ENCODE peak calls at places on chromosomes 2 and 18, in four cellular contexts. L, F, K and A are unnamed samples.

GRCh38 chr2:230680463-230681195 is 32.0 kb upstream of the CAB39 start:
- DNase-seq in K (no peak), L (no peak), F (no peak), A (no peak)

GRCh38 chr2:124663293-124663997 is 638.4 kb downstream of the CNTNAP5 start:
- DNase-seq in F (no peak), K (no peak), L (no peak), A (no peak)

GRCh38 chr2:233434666-233435375 is 80.5 kb downstream of the DGKD start:
- DNase-seq in K (no peak), F (no peak), L (no peak), A (no peak)

GRCh38 chr2:172554352-172555271 is 1.3 kb upstream of the PDK1 start:
- DNase-seq in K (no peak), L (no peak), F (no peak), A (no peak)

GRCh38 chr18:22211660-22212059 is 42.3 kb downstream of the GATA6 start:
- DNase-seq in F (no peak), K (no peak), L (no peak), A (no peak)

GRCh38 chr2:88808083-88808482 is 116.6 kb downstream of the RPIA start:
- DNase-seq in F (no peak), K (no peak), L (no peak), A (no peak)

GRCh38 chr2:99775585-99775984 is 285.8 kb upstream of the REV1 start:
- DNase-seq in K (no peak), L (no peak), F (no peak), A (no peak)

GRCh38 chr18:55886886-55887285 is 298.9 kb upstream of the TCF4 start:
- DNase-seq in F (no peak), L (no peak), K (no peak), A (no peak)

GRCh38 chr2:235116885-235117492 is 165.2 kb downstream of the SH3BP4 start:
- DNase-seq in L (peak; percentile 8), K (no peak), F (peak; percentile 50), A (no peak)

GRCh38 chr2:100919316-100919715 is 82.8 kb upstream of the RPL31 start:
- DNase-seq in F (no peak), L (peak; percentile 43), K (no peak), A (no peak)

GRCh38 chr18:42532119-42532518 is 577.1 kb downstream of the PIK3C3 start:
- DNase-seq in K (no peak), F (no peak), L (no peak), A (no peak)

GRCh38 chr2:225787497-225787896 is 388.0 kb downstream of the NYAP2 start:
- DNase-seq in F (no peak), K (no peak), L (no peak), A (no peak)

GRCh38 chr2:26884486-26884885 is 36.6 kb downstream of the DPYSL5 start:
- DNase-seq in K (no peak), L (no peak), F (no peak), A (no peak)

GRCh38 chr2:202635441-202636296 is 900 bp downstream of the FAM117B start:
- DNase-seq in L (peak; percentile 93), F (peak; percentile 89), K (peak; percentile 64), A (peak; percentile 86)

GRCh38 chr2:237304763-237305514 is 109.0 kb downstream of the COL6A3 start:
- DNase-seq in F (no peak), K (no peak), L (no peak), A (no peak)

GRCh38 chr18:48100712-48101165 is 170.3 kb upstream of the SMAD2 start:
- DNase-seq in F (no peak), K (no peak), L (no peak), A (peak; percentile 20)

GRCh38 chr2:217331577-217332139 is 471.8 kb upstream of the TNP1 start:
- DNase-seq in K (no peak), L (no peak), F (peak; percentile 99), A (no peak)
- TF ChIP-seq FOXM1 in K (no peak), L (no peak), F (no peak), A (no peak)

GRCh38 chr2:68000170-68000825 is 62.5 kb downstream of the C1D start:
- DNase-seq in L (no peak), K (no peak), F (no peak), A (no peak)

GRCh38 chr2:67999332-67999731 is 63.5 kb downstream of the C1D start:
- DNase-seq in K (no peak), F (no peak), L (no peak), A (no peak)

GRCh38 chr2:67994716-67995115 is 68.1 kb downstream of the C1D start:
- DNase-seq in L (no peak), F (no peak), K (no peak), A (no peak)

GRCh38 chr2:67996772-67997527 is 65.9 kb downstream of the C1D start:
- DNase-seq in K (no peak), F (no peak), L (no peak), A (no peak)

GRCh38 chr2:67997528-67998267 is 65.1 kb downstream of the C1D start:
- DNase-seq in K (no peak), F (no peak), L (no peak), A (no peak)
- TF ChIP-seq TARDBP in K (no peak), F (no peak), L (no peak), A (no peak)

DNA sequence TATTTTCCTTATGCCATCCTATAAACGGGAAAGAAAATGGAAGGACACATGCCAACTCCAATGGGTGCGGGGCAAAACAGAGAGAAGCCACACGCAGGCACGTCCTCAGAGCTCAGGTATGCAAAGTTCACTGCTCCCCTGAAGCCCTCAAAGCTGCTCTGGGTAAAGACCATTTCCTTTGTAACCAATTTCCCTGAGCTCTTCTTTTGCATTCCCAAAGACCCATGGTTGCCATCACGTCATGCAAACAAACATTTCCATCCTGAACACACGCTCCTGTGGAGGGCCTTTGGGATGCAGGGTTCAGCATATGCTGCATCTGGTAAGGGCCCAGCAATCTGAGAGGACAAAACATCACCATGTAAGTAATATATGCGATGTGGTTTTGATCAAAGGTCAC is 69.4 kb downstream of the EMILIN2 start:
- DNase-seq in K (no peak), F (no peak), L (no peak), A (no peak)
- TF ChIP-seq FOXK2 in K (no peak), F (no peak), L (no peak), A (no peak)

GRCh38 chr2:217845251-217845650 is 157.5 kb downstream of the TNS1 start:
- DNase-seq in F (no peak), L (no peak), K (no peak), A (no peak)

GRCh38 chr2:217847106-217847505 is 155.7 kb downstream of the TNS1 start:
- DNase-seq in F (peak; percentile 13), K (no peak), L (no peak), A (no peak)

GRCh38 chr2:217847552-217848350 is 155.0 kb downstream of the TNS1 start:
- DNase-seq in F (no peak), L (no peak), K (no peak), A (no peak)

GRCh38 chr2:217844696-217845095 is 158.1 kb downstream of the TNS1 start:
- DNase-seq in K (no peak), L (no peak), F (no peak), A (no peak)

GRCh38 chr2:217846321-217846743 is 156.5 kb downstream of the TNS1 start:
- DNase-seq in L (no peak), F (no peak), K (no peak), A (no peak)
- TF ChIP-seq FOXM1 in L (no peak), F (no peak), K (no peak), A (no peak)